ENCODE peak calls at places on chromosomes 3 and 15, in five cellular contexts. U, C, X, E and R are unnamed samples.

GRCh38 chr15:71254503-71254902 is 139.2 kb downstream of the THSD4 start:
- DNase-seq in U (no peak), C (no peak), X (no peak), E (no peak), R (no peak)

GRCh38 chr3:69675773-69676660 is 63.2 kb upstream of the MITF start:
- DNase-seq in U (no peak), C (no peak), X (no peak), E (no peak), R (no peak)

GRCh38 chr15:43105077-43105769 is 615 bp downstream of the UBR1 start:
- DNase-seq in U (no peak), C (no peak), X (peak; percentile 17), E (peak; percentile 18), R (no peak)

GRCh38 chr15:79442911-79443310 is 10.8 kb downstream of the MINAR1 start:
- DNase-seq in U (no peak), C (no peak), X (no peak), E (peak; percentile 26), R (no peak)

GRCh38 chr3:47261301-47261700 is 21.3 kb downstream of the KIF9 start:
- DNase-seq in U (no peak), C (no peak), X (peak; percentile 43), E (peak; percentile 10), R (no peak)

GRCh38 chr3:12536423-12536822 is 8.9 kb downstream of the MKRN2OS start:
- DNase-seq in U (no peak), C (no peak), X (no peak), E (no peak), R (no peak)

GRCh38 chr3:150757768-150758167 is 5.2 kb downstream of the SIAH2 start:
- DNase-seq in U (no peak), C (no peak), X (no peak), E (no peak), R (no peak)

GRCh38 chr3:116179091-116179490 is 266.2 kb downstream of the LSAMP start:
- DNase-seq in U (no peak), C (no peak), X (no peak), E (no peak), R (peak; percentile 76)

GRCh38 chr3:138472141-138472825 is 37.9 kb downstream of the ESYT3 start:
- DNase-seq in U (no peak), C (no peak), X (no peak), E (no peak), R (no peak)

GRCh38 chr3:44845528-44846520 is 15.9 kb upstream of the TMEM42 start:
- DNase-seq in U (no peak), C (no peak), X (peak; percentile 47), E (no peak), R (no peak)

GRCh38 chr3:66633564-66633963 is 132.7 kb upstream of the LRIG1 start:
- DNase-seq in U (no peak), C (no peak), X (no peak), E (no peak), R (peak; percentile 75)

GRCh38 chr15:63042879-63043340 is 363 bp downstream of the TPM1 start:
- DNase-seq in U (no peak), C (no peak), X (no peak), E (no peak), R (no peak)

GRCh38 chr3:76972624-76973296 is 67.1 kb upstream of the ROBO2 start:
- DNase-seq in U (no peak), C (no peak), X (no peak), E (no peak), R (no peak)

GRCh38 chr3:141050913-141051632 is at the start of gene SPSB4:
- DNase-seq in U (peak; percentile 28), C (peak; percentile 61), X (no peak), E (peak; percentile 92), R (peak; percentile 79)

GRCh38 chr15:96626936-96627577 is 296.6 kb downstream of the NR2F2 start:
- DNase-seq in U (no peak), C (no peak), X (no peak), E (no peak), R (peak; percentile 11)

GRCh38 chr3:189142527-189142926 is 29.2 kb upstream of the TPRG1 start:
- DNase-seq in U (no peak), C (no peak), X (peak; percentile 20), E (no peak), R (no peak)

GRCh38 chr3:45038096-45038455 is 12.0 kb downstream of the CLEC3B start:
- DNase-seq in U (no peak), C (no peak), X (no peak), E (no peak), R (no peak)

GRCh38 chr15:82081904-82082810 is 36.3 kb upstream of the MEX3B start:
- DNase-seq in U (no peak), C (no peak), X (peak; percentile 68), E (peak; percentile 89), R (peak; percentile 32)

GRCh38 chr3:177835917-177836316 is 638.6 kb upstream of the TBL1XR1 start:
- DNase-seq in U (no peak), C (no peak), X (peak; percentile 80), E (no peak), R (no peak)
- H3K4me1 ChIP-seq in U (peaks cover 18% of the 10 kb centered on the region), C (no peaks in the 10 kb centered on the region), X (peaks cover 26% of the 10 kb centered on the region), E (no peaks in the 10 kb centered on the region), R (peaks cover 37% of the 10 kb centered on the region)

GRCh38 chr15:77311618-77312398 is 108.1 kb downstream of the PEAK1 start:
- DNase-seq in U (no peak), C (no peak), X (peak; percentile 52), E (no peak), R (no peak)

GRCh38 chr15:77312523-77312922 is 107.4 kb downstream of the PEAK1 start:
- DNase-seq in U (no peak), C (no peak), X (no peak), E (no peak), R (no peak)

GRCh38 chr15:77305953-77306352 is 114.0 kb downstream of the PEAK1 start:
- DNase-seq in U (no peak), C (no peak), X (no peak), E (no peak), R (no peak)

GRCh38 chr15:77311020-77311419 is 108.9 kb downstream of the PEAK1 start:
- DNase-seq in U (no peak), C (no peak), X (no peak), E (no peak), R (no peak)
- TF ChIP-seq EZH2 in U (no peak), C (no peak), X (no peak), E (no peak), R (no peak)

DNA sequence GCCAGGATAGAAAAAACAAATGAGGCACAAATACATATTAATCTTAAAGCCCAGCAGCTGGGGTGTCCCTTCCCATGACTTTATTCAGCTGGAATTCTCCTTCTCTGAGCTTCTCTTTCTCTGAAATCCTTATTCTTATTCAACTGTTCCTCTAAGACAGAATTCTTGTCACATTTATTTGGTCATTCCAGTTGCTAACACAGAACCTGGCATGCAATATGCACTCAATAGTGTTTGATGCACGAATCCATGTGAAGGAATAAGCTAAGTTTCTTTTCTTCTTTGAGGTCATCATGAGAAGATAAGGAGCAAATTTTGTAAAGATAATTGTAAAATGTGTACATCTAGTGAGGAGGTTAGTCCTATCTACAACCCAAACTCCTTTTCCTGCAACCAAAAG is 154.3 kb upstream of the KCNMB2 start:
- DNase-seq in U (no peak), C (no peak), X (no peak), E (no peak), R (no peak)
- H3K27ac ChIP-seq in U (no peak overlapping the region), C (no peak overlapping the region), X (no peak overlapping the region), E (no peak overlapping the region), R (no peak overlapping the region)

DNA sequence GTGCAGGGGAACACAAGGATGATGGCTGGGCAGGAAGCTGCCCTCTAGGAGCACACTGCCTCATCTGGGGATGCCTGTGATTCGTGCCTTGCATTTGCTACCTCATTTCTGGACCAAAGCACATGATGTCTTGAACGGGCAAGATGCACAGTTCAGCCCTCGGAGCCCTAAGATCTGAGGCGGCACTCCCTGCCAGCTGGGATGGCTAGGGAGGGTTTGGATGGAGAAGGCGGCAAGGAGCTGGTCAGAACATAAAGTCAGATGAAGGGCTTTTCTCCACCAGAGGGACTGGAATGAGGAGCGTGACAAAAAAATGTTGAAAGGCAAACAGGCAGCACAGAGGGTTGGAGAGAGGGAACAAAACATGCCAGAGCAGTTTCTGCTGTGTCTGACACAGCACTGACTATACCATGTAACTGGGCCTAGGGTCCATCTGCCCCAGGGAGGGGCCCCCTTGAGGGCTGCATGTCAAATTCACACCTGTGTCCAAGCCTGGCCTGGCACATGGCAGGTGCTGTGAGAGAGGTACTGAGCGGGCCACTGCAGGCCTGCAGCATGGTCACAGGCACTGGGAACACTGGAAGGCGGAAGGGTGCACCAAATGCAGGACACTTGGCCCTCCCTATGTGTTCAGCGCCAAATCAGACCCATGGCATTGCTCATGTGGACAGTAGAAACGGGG is 21.7 kb downstream of the TMEM43 start:
- DNase-seq in U (no peak), C (no peak), X (no peak), E (no peak), R (no peak)
- H3K4me1 ChIP-seq in U (peaks cover 30% of the 10 kb centered on the region), C (peaks cover 3% of the 10 kb centered on the region), X (peaks cover 32% of the 10 kb centered on the region), E (peaks cover 12% of the 10 kb centered on the region), R (peaks cover 27% of the 10 kb centered on the region)

GRCh38 chr15:67862771-67863441 is 23.1 kb upstream of the RNU6-1 start:
- DNase-seq in U (no peak), C (no peak), X (no peak), E (no peak), R (no peak)

GRCh38 chr15:67865331-67865730 is 25.5 kb upstream of the RNU6-1 start:
- DNase-seq in U (no peak), C (no peak), X (no peak), E (no peak), R (no peak)

GRCh38 chr15:67865766-67866165 is 25.9 kb upstream of the RNU6-1 start:
- DNase-seq in U (no peak), C (no peak), X (no peak), E (no peak), R (no peak)

GRCh38 chr15:67861983-67862382 is 22.1 kb upstream of the RNU6-1 start:
- DNase-seq in U (no peak), C (no peak), X (no peak), E (no peak), R (no peak)

DNA sequence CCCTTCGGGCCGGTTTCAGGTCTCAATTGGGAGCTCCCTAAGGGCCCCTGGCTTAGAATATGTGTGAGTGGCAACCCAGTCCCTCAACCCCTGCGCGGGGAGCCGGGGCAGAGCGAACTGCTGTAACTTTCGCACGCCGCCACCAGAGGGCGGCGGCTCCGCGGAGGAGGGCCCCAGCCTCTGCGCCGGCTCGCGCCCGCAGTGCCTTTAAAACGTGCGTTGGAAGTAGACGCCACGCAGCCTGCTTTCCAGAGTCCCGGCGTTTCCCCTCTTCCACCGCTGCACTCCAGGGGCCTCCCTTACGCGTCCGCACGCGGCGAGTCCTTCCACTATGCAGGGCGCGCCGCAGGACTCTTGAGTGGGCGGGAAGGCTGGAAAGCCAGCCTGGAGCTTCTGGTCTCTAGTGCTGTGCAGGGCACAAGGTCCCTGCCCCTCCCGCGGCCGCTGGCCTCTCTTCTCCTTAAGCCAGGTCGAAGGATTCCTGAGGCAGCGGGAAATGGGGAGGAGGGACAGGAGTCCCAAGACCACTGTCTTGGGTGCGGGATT is 23.7 kb upstream of the RNU6-1 start:
- DNase-seq in U (peak; percentile 46), C (peak; percentile 77), X (peak; percentile 74), E (peak; percentile 90), R (peak; percentile 91)
- TF ChIP-seq EZH2 in U (no peak), C (no peak), X (no peak), E (no peak), R (no peak)

DNA sequence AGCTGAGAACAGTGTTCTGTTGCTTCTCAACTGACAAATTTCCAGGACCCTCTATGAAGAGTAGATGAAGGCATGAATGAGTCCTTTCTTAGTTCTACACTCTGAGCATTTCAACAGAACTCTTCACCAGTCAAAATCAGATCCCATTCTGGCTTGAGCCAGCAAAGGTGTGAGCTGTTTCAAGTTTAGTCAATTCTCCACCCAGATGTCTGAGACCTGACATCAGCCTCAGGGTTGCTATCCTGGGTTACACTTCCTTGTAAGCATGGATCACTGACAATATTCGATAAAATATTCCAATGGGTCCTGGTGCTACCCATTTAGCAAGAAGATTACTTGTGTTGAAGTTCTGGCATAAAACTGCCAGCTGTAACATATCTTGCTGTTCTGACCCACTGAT is 97.6 kb upstream of the PPP2R3A start:
- DNase-seq in U (no peak), C (no peak), X (no peak), E (no peak), R (no peak)
- H3K27ac ChIP-seq in U (no peak overlapping the region), C (no peak overlapping the region), X (no peak overlapping the region), E (no peak overlapping the region), R (no peak overlapping the region)